ENCODE peak calls at places on chromosomes 2 and 18, in seven cellular contexts. One of them, this sample, is unnamed.

GRCh38 chr2:109482371-109482841 is 131.4 kb downstream of the SEPTIN10 start:
- DNase-seq in tibial artery: no peak
- DNase-seq in iPS DF 6.9: no peak
- DNase-seq in effector memory CD4-positive, alpha-beta T cell: no peak
- DNase-seq in GM23338: no peak
- DNase-seq in PC-3: no peak
- DNase-seq in psoas muscle: no peak
- DNase-seq in this sample: no peak

GRCh38 chr2:230798769-230799399 is 65.9 kb upstream of the ITM2C start:
- DNase-seq in iPS DF 6.9: no peak
- DNase-seq in PC-3: peak; percentile 87
- DNase-seq in psoas muscle: no peak
- DNase-seq in tibial artery: no peak
- DNase-seq in effector memory CD4-positive, alpha-beta T cell: no peak
- DNase-seq in GM23338: peak; percentile 80
- DNase-seq in this sample: no peak

GRCh38 chr2:36835125-36835524 is 131.2 kb downstream of the STRN start:
- DNase-seq in iPS DF 6.9: no peak
- DNase-seq in effector memory CD4-positive, alpha-beta T cell: no peak
- DNase-seq in PC-3: no peak
- DNase-seq in tibial artery: no peak
- DNase-seq in GM23338: no peak
- DNase-seq in psoas muscle: no peak
- DNase-seq in this sample: no peak

GRCh38 chr2:205361272-205361671 is 321.0 kb upstream of the NRP2 start:
- DNase-seq in PC-3: peak; percentile 68
- DNase-seq in tibial artery: no peak
- DNase-seq in iPS DF 6.9: no peak
- DNase-seq in effector memory CD4-positive, alpha-beta T cell: no peak
- DNase-seq in psoas muscle: no peak
- DNase-seq in GM23338: no peak
- DNase-seq in this sample: no peak

GRCh38 chr2:152504618-152505017 is 169.6 kb downstream of the FMNL2 start:
- DNase-seq in effector memory CD4-positive, alpha-beta T cell: no peak
- DNase-seq in tibial artery: no peak
- DNase-seq in PC-3: no peak
- DNase-seq in iPS DF 6.9: no peak
- DNase-seq in GM23338: no peak
- DNase-seq in psoas muscle: no peak
- DNase-seq in this sample: no peak

GRCh38 chr2:209763106-209763505 is 8.5 kb upstream of the UNC80 start:
- DNase-seq in GM23338: no peak
- DNase-seq in psoas muscle: no peak
- DNase-seq in effector memory CD4-positive, alpha-beta T cell: no peak
- DNase-seq in PC-3: no peak
- DNase-seq in tibial artery: no peak
- DNase-seq in iPS DF 6.9: no peak
- DNase-seq in this sample: no peak

GRCh38 chr2:78861546-78861945 is 164.0 kb upstream of the REG3G start:
- DNase-seq in tibial artery: no peak
- DNase-seq in GM23338: peak; percentile 74
- DNase-seq in PC-3: peak; percentile 39
- DNase-seq in iPS DF 6.9: peak; percentile 33
- DNase-seq in psoas muscle: no peak
- DNase-seq in effector memory CD4-positive, alpha-beta T cell: no peak
- DNase-seq in this sample: no peak

GRCh38 chr2:232875256-232876070 is 5.4 kb downstream of the SNORC start:
- DNase-seq in GM23338: peak; percentile 62
- DNase-seq in PC-3: peak; percentile 30
- DNase-seq in psoas muscle: peak; percentile 52
- DNase-seq in iPS DF 6.9: no peak
- DNase-seq in effector memory CD4-positive, alpha-beta T cell: no peak
- DNase-seq in tibial artery: peak; percentile 45
- DNase-seq in this sample: peak; percentile 64

GRCh38 chr2:212777020-212777491 is 238.5 kb upstream of the ERBB4 start:
- DNase-seq in psoas muscle: no peak
- DNase-seq in GM23338: peak; percentile 43
- DNase-seq in PC-3: peak; percentile 77
- DNase-seq in tibial artery: no peak
- DNase-seq in effector memory CD4-positive, alpha-beta T cell: no peak
- DNase-seq in iPS DF 6.9: no peak
- DNase-seq in this sample: no peak

GRCh38 chr18:68925268-68925667 is 127.4 kb downstream of the CCDC102B start:
- DNase-seq in psoas muscle: no peak
- DNase-seq in effector memory CD4-positive, alpha-beta T cell: no peak
- DNase-seq in PC-3: peak; percentile 9
- DNase-seq in tibial artery: no peak
- DNase-seq in GM23338: peak; percentile 60
- DNase-seq in iPS DF 6.9: no peak
- DNase-seq in this sample: no peak

GRCh38 chr2:217065695-217066405 is 206.0 kb upstream of the TNP1 start:
- DNase-seq in GM23338: no peak
- DNase-seq in tibial artery: no peak
- DNase-seq in PC-3: peak; percentile 96
- DNase-seq in iPS DF 6.9: no peak
- DNase-seq in effector memory CD4-positive, alpha-beta T cell: no peak
- DNase-seq in psoas muscle: no peak
- DNase-seq in this sample: no peak

GRCh38 chr2:95231723-95232122 is 24.4 kb downstream of the ZNF892 start:
- DNase-seq in psoas muscle: no peak
- DNase-seq in GM23338: peak; percentile 94
- DNase-seq in tibial artery: no peak
- DNase-seq in PC-3: peak; percentile 93
- DNase-seq in iPS DF 6.9: peak; percentile 67
- DNase-seq in effector memory CD4-positive, alpha-beta T cell: no peak
- DNase-seq in this sample: peak; percentile 87

GRCh38 chr2:165401285-165401852 is 68.1 kb upstream of the CSRNP3 start:
- DNase-seq in psoas muscle: no peak
- DNase-seq in iPS DF 6.9: peak; percentile 43
- DNase-seq in tibial artery: no peak
- DNase-seq in PC-3: peak; percentile 92
- DNase-seq in effector memory CD4-positive, alpha-beta T cell: no peak
- DNase-seq in GM23338: peak; percentile 90
- DNase-seq in this sample: no peak

GRCh38 chr2:190578158-190579057 is 43.9 kb upstream of the NEMP2 start:
- DNase-seq in effector memory CD4-positive, alpha-beta T cell: no peak
- DNase-seq in GM23338: no peak
- DNase-seq in tibial artery: no peak
- DNase-seq in iPS DF 6.9: no peak
- DNase-seq in psoas muscle: no peak
- DNase-seq in PC-3: peak; percentile 93
- DNase-seq in this sample: no peak

GRCh38 chr2:238290079-238290478 is 1.7 kb upstream of the PER2 start:
- DNase-seq in iPS DF 6.9: no peak
- DNase-seq in PC-3: peak; percentile 92
- DNase-seq in psoas muscle: no peak
- DNase-seq in effector memory CD4-positive, alpha-beta T cell: peak; percentile 11
- DNase-seq in GM23338: peak; percentile 72
- DNase-seq in tibial artery: peak; percentile 68
- DNase-seq in this sample: peak; percentile 60

GRCh38 chr18:80147418-80148315 is 38.6 kb downstream of the ADNP2 start:
- DNase-seq in tibial artery: peak; percentile 89
- DNase-seq in PC-3: peak; percentile 66
- DNase-seq in effector memory CD4-positive, alpha-beta T cell: peak; percentile 35
- DNase-seq in iPS DF 6.9: no peak
- DNase-seq in psoas muscle: peak; percentile 89
- DNase-seq in GM23338: peak; percentile 84
- DNase-seq in this sample: peak; percentile 79

GRCh38 chr2:30527859-30528258 is 80.8 kb downstream of the LCLAT1 start:
- DNase-seq in PC-3: peak; percentile 21
- DNase-seq in tibial artery: no peak
- DNase-seq in iPS DF 6.9: no peak
- DNase-seq in effector memory CD4-positive, alpha-beta T cell: no peak
- DNase-seq in psoas muscle: no peak
- DNase-seq in GM23338: no peak
- DNase-seq in this sample: no peak

DNA sequence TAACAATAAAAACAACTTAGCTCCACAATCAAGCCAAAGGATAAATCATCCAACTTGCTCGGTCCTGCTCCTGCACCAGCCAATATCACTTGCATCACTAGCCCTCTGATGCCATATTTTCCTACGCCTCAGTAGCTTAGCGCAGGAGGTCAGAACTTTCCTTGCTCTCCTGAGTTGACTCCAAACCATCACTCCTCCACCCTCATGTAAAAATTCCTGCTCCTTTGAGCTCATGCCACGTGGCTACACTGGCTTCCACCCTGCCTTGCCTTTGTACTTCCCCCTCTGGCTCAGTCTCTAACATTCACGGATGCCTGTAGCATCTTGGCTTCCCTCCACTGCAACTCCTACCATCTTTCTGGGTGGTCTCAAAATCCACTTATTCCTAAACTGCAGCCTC is 25.2 kb downstream of the AAK1 start:
- DNase-seq in GM23338: no peak
- DNase-seq in effector memory CD4-positive, alpha-beta T cell: no peak
- DNase-seq in iPS DF 6.9: no peak
- DNase-seq in tibial artery: no peak
- DNase-seq in psoas muscle: peak; percentile 65
- DNase-seq in PC-3: no peak
- DNase-seq in this sample: no peak
- H3K27ac ChIP-seq in GM23338: no peak overlapping the region
- H3K27ac ChIP-seq in effector memory CD4-positive, alpha-beta T cell: no peak overlapping the region
- H3K27ac ChIP-seq in iPS DF 6.9: no peak overlapping the region
- H3K27ac ChIP-seq in tibial artery: no peak overlapping the region
- H3K27ac ChIP-seq in psoas muscle: no peak overlapping the region
- H3K27ac ChIP-seq in PC-3: no peak overlapping the region
- H3K27ac ChIP-seq in this sample: no peak overlapping the region

DNA sequence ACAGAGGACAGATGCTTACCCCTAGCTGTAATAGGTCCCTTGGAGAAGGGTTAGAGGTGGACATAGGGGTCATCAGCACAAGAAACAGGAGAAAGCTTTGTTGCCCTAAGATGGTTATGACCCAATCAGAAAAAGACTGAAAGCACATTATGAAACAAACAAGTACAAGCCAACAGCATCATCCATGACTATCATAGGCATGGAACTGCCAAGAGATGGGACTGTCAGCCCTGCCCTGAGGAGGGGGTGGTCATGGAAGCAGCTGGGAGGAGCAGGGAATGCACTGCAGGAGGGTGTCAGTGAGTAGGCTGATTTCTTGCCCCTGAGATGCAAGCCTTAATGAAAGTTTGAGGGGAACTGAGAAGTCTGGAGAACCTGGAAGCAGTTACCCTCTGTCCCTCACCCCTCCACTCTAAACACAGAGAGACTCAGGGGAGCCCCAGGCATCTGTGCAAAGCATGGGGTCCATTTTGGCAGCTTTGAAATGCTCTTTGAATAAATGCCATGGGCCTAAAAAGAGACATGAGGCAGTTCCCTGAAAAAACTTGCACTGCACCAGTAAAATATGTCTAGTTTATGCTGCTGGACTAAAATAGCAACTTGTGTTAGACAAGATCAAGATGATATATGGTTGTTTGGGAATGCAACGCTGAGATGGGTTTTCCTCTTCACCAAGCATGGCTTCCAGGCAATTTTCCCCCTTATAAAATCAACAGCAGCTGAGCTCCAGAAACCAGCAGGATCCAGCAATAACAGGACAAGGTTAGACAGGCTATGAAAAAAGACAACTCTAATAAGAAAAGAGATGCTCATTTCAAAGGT is 122.7 kb upstream of the ZFP36L2 start:
- DNase-seq in PC-3: no peak
- DNase-seq in iPS DF 6.9: no peak
- DNase-seq in tibial artery: no peak
- DNase-seq in effector memory CD4-positive, alpha-beta T cell: no peak
- DNase-seq in psoas muscle: peak; percentile 62
- DNase-seq in GM23338: no peak
- DNase-seq in this sample: no peak
- H3K36me3 ChIP-seq in PC-3: no peaks in the 10 kb centered on the region
- H3K36me3 ChIP-seq in iPS DF 6.9: no peaks in the 10 kb centered on the region
- H3K36me3 ChIP-seq in tibial artery: no peaks in the 10 kb centered on the region
- H3K36me3 ChIP-seq in effector memory CD4-positive, alpha-beta T cell: peaks cover 3% of the 10 kb centered on the region
- H3K36me3 ChIP-seq in psoas muscle: no peaks in the 10 kb centered on the region
- H3K36me3 ChIP-seq in GM23338: no peaks in the 10 kb centered on the region
- H3K36me3 ChIP-seq in this sample: no peaks in the 10 kb centered on the region

DNA sequence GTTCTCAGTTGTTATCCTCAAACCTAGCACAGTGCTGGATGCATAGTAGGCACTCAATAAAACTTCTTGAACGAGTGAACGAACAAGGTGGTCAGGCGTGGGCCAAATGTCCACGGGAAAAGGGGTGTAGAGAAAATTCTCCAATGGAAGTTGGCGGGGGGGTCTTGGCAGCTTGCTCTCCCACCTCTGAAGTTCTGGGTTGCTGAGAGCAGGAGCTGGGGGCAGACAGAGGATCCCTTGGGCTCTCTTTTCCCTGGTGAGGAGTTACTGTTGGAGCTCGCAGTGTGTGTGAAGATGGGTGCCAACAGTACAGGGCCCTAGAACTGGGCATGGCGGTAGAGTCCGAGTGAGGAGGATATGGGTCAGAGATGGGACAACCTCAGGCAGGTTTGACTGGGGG is 2.3 kb upstream of the CRYBA2 start:
- DNase-seq in iPS DF 6.9: no peak
- DNase-seq in effector memory CD4-positive, alpha-beta T cell: no peak
- DNase-seq in tibial artery: no peak
- DNase-seq in PC-3: no peak
- DNase-seq in GM23338: no peak
- DNase-seq in psoas muscle: no peak
- DNase-seq in this sample: no peak
- H3K4me3 ChIP-seq in iPS DF 6.9: no peak overlapping the region
- H3K4me3 ChIP-seq in effector memory CD4-positive, alpha-beta T cell: no peak overlapping the region
- H3K4me3 ChIP-seq in tibial artery: no peak overlapping the region
- H3K4me3 ChIP-seq in PC-3: no peak overlapping the region
- H3K4me3 ChIP-seq in GM23338: no peak overlapping the region
- H3K4me3 ChIP-seq in psoas muscle: no peak overlapping the region
- H3K4me3 ChIP-seq in this sample: no peak overlapping the region

GRCh38 chr2:172863341-172863740 is 127.7 kb downstream of the RAPGEF4 start:
- DNase-seq in GM23338: no peak
- DNase-seq in tibial artery: no peak
- DNase-seq in iPS DF 6.9: no peak
- DNase-seq in effector memory CD4-positive, alpha-beta T cell: no peak
- DNase-seq in psoas muscle: no peak
- DNase-seq in PC-3: no peak
- DNase-seq in this sample: no peak

GRCh38 chr2:172861632-172862031 is 126.0 kb downstream of the RAPGEF4 start:
- DNase-seq in iPS DF 6.9: no peak
- DNase-seq in effector memory CD4-positive, alpha-beta T cell: no peak
- DNase-seq in GM23338: no peak
- DNase-seq in PC-3: no peak
- DNase-seq in tibial artery: no peak
- DNase-seq in psoas muscle: no peak
- DNase-seq in this sample: no peak

GRCh38 chr2:172859821-172860707 is 124.4 kb downstream of the RAPGEF4 start:
- DNase-seq in psoas muscle: no peak
- DNase-seq in GM23338: no peak
- DNase-seq in effector memory CD4-positive, alpha-beta T cell: no peak
- DNase-seq in iPS DF 6.9: no peak
- DNase-seq in tibial artery: no peak
- DNase-seq in PC-3: peak; percentile 35
- DNase-seq in this sample: no peak

GRCh38 chr2:172861163-172861562 is 125.5 kb downstream of the RAPGEF4 start:
- DNase-seq in PC-3: no peak
- DNase-seq in GM23338: no peak
- DNase-seq in iPS DF 6.9: no peak
- DNase-seq in effector memory CD4-positive, alpha-beta T cell: no peak
- DNase-seq in psoas muscle: no peak
- DNase-seq in tibial artery: no peak
- DNase-seq in this sample: no peak

DNA sequence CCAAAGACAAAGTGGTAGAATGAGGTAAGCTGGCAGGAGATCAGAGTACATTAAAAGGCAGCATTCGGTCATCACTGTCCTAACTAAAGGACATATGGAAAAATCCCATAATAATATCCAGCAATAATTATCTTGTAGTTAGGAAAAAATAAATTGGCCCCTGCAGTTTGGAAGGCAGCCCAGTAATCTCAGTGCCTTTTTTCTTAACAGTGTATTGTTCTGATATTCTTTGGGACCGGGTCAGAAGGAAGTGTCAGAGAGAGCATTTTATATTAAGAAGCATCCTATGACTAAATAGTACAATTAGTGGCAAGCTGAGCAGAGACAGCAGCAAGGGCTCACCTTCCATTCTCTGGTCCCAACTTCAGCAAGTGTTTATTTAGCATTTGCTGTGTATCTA is 126.4 kb downstream of the RAPGEF4 start:
- DNase-seq in psoas muscle: no peak
- DNase-seq in effector memory CD4-positive, alpha-beta T cell: no peak
- DNase-seq in iPS DF 6.9: no peak
- DNase-seq in GM23338: no peak
- DNase-seq in tibial artery: no peak
- DNase-seq in PC-3: no peak
- DNase-seq in this sample: no peak
- H3K27ac ChIP-seq in psoas muscle: no peak overlapping the region
- H3K27ac ChIP-seq in effector memory CD4-positive, alpha-beta T cell: no peak overlapping the region
- H3K27ac ChIP-seq in iPS DF 6.9: no peak overlapping the region
- H3K27ac ChIP-seq in GM23338: no peak overlapping the region
- H3K27ac ChIP-seq in tibial artery: no peak overlapping the region
- H3K27ac ChIP-seq in PC-3: no peak overlapping the region
- H3K27ac ChIP-seq in this sample: no peak overlapping the region

This sample was measured in pancreas.